ENCODE peak calls at places on chromosome 19, in seven cellular contexts. X, B, W, Z, A, E and F are unnamed samples. For H3K9me3, the result is how much of the 10 kb centered on the place peaks cover.

GRCh38 chr19:46919324-46919723 is 58.5 kb downstream of the ARHGAP35 start:
- DNase-seq in X (no peak), B (no peak), W (no peak), Z (no peak), A (no peak), E (no peak), F (no peak)

GRCh38 chr19:31351212-31352193 is 2.3 kb upstream of the TSHZ3 start:
- DNase-seq in X (no peak), B (no peak), W (no peak), Z (no peak), A (peak), E (peak), F (peak)

GRCh38 chr19:32337176-32337808 is 8.1 kb upstream of the ZNF507 start:
- DNase-seq in X (no peak), B (no peak), W (no peak), Z (no peak), A (no peak), E (no peak), F (no peak)

GRCh38 chr19:42030605-42031004 is 36.6 kb upstream of the ATP1A3 start:
- DNase-seq in X (no peak), B (no peak), W (no peak), Z (no peak), A (no peak), E (no peak), F (no peak)

GRCh38 chr19:1082165-1082927 is 12.8 kb downstream of the POLR2E start:
- DNase-seq in X (peak), B (no peak), W (no peak), Z (peak), A (peak), E (peak), F (peak)

GRCh38 chr19:4913996-4914735 is 4.9 kb downstream of the UHRF1 start:
- DNase-seq in X (no peak), B (no peak), W (no peak), Z (no peak), A (no peak), E (no peak), F (peak)

GRCh38 chr19:11797491-11797890 is 832 bp upstream of the ZNF491 start:
- DNase-seq in X (peak), B (peak), W (peak), Z (peak), A (peak), E (peak), F (peak)

GRCh38 chr19:1102407-1103106 is 1.2 kb upstream of the GPX4 start:
- DNase-seq in X (peak), B (no peak), W (peak), Z (peak), A (no peak), E (peak), F (peak)

GRCh38 chr19:19171821-19172532 is 1.9 kb upstream of the MEF2B start:
- DNase-seq in X (no peak), B (no peak), W (no peak), Z (no peak), A (no peak), E (no peak), F (no peak)

GRCh38 chr19:18504886-18505610 is 16.8 kb downstream of the ELL start:
- DNase-seq in X (no peak), B (no peak), W (no peak), Z (no peak), A (no peak), E (no peak), F (peak)

GRCh38 chr19:46728693-46729339 is 11.9 kb upstream of the PRKD2 start:
- DNase-seq in X (no peak), B (no peak), W (no peak), Z (peak), A (peak), E (peak), F (peak)

GRCh38 chr19:17860993-17861360 is 1.3 kb downstream of the RPL18A start:
- DNase-seq in X (no peak), B (no peak), W (no peak), Z (no peak), A (no peak), E (no peak), F (no peak)

GRCh38 chr19:6209680-6210079 is 70.1 kb downstream of the MLLT1 start:
- DNase-seq in X (no peak), B (no peak), W (no peak), Z (no peak), A (no peak), E (no peak), F (no peak)
- TF ChIP-seq POLR2AphosphoS5 in X (no peak), B (no peak), W (no peak), Z (no peak), A (no peak), E (no peak), F (no peak)

DNA sequence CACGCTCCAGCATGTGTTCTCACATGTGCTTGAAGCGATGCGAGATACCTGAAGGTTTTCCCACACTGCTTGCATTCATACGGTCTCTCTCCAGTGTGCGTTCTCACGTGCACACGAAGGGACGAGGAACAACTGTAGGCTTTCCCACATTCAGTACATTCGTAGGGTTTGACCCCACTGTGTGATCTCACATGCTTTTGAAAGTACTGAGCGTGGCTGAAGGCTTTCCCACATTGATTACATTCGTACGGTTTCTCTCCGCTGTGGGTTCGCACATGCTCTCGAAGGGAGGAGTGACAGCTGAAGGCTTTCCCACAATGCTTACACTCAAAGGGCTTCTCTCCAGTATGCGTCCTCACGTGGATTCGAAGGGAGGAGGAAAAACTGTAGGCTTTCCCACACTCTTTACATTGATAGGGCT is 11.3 kb downstream of the ZNF77 start:
- DNase-seq in X (no peak), B (no peak), W (no peak), Z (no peak), A (no peak), E (no peak), F (no peak)
- H3K9me3 ChIP-seq in X (under half), B (under half), W (under half), Z (under half), A (under half), E (under half), F (under half)

GRCh38 chr19:16330368-16330801 is 5.8 kb downstream of the KLF2 start:
- DNase-seq in X (peak), B (peak), W (peak), Z (peak), A (peak), E (peak), F (peak)
- TF ChIP-seq POLR2AphosphoS5 in X (peak), B (no peak), W (no peak), Z (peak), A (peak), E (peak), F (peak)

GRCh38 chr19:14164724-14165493 is 28.5 kb upstream of the ASF1B start:
- DNase-seq in X (no peak), B (no peak), W (no peak), Z (no peak), A (no peak), E (no peak), F (no peak)

GRCh38 chr19:14165986-14166385 is 29.6 kb upstream of the ASF1B start:
- DNase-seq in X (no peak), B (no peak), W (no peak), Z (no peak), A (no peak), E (no peak), F (no peak)

GRCh38 chr19:14166448-14166847 is 30.1 kb upstream of the ASF1B start:
- DNase-seq in X (no peak), B (no peak), W (no peak), Z (no peak), A (no peak), E (no peak), F (no peak)

GRCh38 chr19:14162871-14163297 is 26.5 kb upstream of the ASF1B start:
- DNase-seq in X (no peak), B (no peak), W (no peak), Z (no peak), A (no peak), E (no peak), F (no peak)

DNA sequence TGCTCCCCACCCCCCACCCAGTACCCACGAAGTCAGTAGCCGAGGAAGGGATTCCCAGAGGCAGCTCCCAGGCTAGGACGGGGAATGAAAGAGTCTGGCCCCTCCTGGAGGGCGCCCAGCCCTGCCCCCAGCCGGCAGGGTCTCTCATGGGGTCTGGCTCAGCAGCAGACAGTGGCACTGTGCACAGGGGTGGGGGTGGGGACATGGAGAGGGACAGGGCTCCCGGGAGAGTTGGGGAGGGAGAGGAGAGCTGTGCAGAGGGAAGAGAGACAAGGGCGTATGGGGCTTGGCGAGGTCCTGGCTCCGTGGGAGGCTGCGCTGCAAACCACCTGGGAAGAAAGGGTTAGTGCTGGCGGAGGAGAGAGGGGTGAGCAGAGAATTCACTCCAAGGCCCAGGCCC is 27.7 kb upstream of the ASF1B start:
- DNase-seq in X (no peak), B (no peak), W (no peak), Z (no peak), A (no peak), E (no peak), F (no peak)
- H3K9me3 ChIP-seq in X (under half), B (under half), W (under half), Z (under half), A (under half), E (under half), F (under half)

GRCh38 chr19:55080915-55081772 is 5.5 kb downstream of the EPS8L1 start:
- DNase-seq in X (peak), B (no peak), W (no peak), Z (peak), A (peak), E (peak), F (peak)
- TF ChIP-seq POLR2AphosphoS5 in X (peak), B (no peak), W (no peak), Z (peak), A (peak), E (no peak), F (peak)

DNA sequence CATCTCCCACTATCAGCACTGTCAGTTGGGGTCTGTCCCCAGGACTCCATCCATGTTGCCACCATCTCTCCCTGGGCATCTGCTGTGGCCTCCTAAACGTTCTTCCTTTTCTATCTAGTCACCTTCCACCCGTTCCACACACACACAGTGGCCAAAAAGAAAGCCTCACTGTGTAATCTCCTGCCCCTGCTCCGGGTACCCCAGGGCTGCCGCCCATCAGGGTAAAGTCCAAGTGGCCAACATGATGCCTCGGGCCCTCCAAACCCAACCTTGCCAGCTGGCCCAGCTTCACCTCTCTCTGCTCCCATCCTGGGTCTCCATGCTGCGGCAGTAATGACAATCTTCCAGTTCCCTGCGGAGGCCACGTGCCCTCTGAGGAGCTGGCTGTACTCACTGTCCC is 29.4 kb upstream of the PEG3 start:
- DNase-seq in X (no peak), B (no peak), W (no peak), Z (no peak), A (no peak), E (no peak), F (no peak)
- H3K9me3 ChIP-seq in X (under half), B (under half), W (under half), Z (under half), A (under half), E (under half), F (under half)

GRCh38 chr19:13151605-13152355 is 1.6 kb downstream of the IER2 start:
- DNase-seq in X (peak), B (peak), W (no peak), Z (peak), A (peak), E (peak), F (peak)

GRCh38 chr19:13150187-13150918 is at the start of the genes IER2 and STX10:
- DNase-seq in X (no peak), B (peak), W (no peak), Z (peak), A (peak), E (peak), F (peak)

GRCh38 chr19:13150919-13151604 is 851 bp downstream of the IER2 start:
- DNase-seq in X (no peak), B (no peak), W (no peak), Z (no peak), A (peak), E (peak), F (no peak)

GRCh38 chr19:13152356-13152853 is 2.2 kb downstream of the IER2 start:
- DNase-seq in X (no peak), B (no peak), W (no peak), Z (no peak), A (no peak), E (no peak), F (no peak)

DNA sequence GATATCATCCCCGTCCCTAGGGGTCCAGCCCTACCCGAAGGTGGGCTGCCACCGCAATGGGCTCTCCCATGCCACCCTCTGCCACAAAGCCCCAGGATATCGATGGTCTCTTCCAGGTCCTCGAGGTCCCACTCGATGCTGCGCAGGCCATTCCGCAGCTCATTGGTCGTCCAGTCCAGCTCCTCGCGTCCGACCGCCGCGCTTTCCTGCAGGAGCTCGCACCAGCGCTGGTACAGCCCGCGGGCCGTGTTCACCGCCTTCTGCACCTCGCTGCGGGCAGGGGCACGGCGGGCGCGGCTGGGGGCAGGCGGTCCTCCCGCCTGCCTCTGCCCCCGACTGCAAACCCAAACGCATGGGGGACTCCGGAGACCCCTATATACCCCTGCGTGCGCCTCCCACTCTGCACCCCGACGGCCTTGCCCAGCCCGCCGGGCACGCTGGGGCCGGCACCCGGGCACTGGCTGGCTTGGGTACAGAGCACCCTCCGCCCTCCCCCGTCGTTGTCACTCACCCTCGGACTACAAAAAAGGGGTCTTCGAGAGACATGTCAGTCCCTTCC is 468 bp downstream of the STX10 start:
- DNase-seq in X (no peak), B (no peak), W (no peak), Z (peak), A (peak), E (peak), F (peak)
- TF ChIP-seq POLR2AphosphoS5 in X (no peak), B (peak), W (no peak), Z (no peak), A (no peak), E (no peak), F (no peak)

DNA sequence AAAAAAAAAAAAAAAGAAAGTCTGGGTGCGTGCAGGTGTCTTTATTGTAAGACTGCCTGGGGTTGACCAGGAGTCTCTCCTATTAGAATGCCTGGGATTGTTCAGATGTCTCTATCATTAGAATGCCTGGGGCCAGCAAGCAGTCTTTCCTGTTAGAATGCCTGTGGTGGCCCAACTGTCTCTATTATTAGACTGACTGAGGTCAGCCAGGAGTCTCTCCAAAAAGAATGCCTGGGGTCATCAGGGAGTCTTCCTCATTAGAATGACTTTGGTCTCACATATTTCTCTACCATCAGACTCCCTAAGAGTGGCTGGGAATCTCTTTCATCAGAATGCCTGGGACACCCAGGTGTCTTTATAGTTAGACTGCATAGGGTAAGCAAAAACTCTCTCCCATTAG is 1577.5 kb downstream of the UQCRFS1 start:
- DNase-seq in X (no peak), B (no peak), W (no peak), Z (no peak), A (no peak), E (no peak), F (no peak)
- H3K9me3 ChIP-seq in X (under half), B (under half), W (under half), Z (under half), A (under half), E (under half), F (under half)

GRCh38 chr19:45150180-45150579 is 10.6 kb downstream of the NKPD1 start:
- DNase-seq in X (no peak), B (no peak), W (no peak), Z (no peak), A (no peak), E (no peak), F (no peak)

GRCh38 chr19:45151821-45152503 is 8.8 kb downstream of the NKPD1 start:
- DNase-seq in X (no peak), B (no peak), W (no peak), Z (no peak), A (no peak), E (no peak), F (no peak)

GRCh38 chr19:45152504-45153338 is 8.1 kb downstream of the NKPD1 start:
- DNase-seq in X (no peak), B (no peak), W (no peak), Z (peak), A (peak), E (peak), F (peak)

GRCh38 chr19:45149129-45149528 is 11.7 kb downstream of the NKPD1 start:
- DNase-seq in X (no peak), B (no peak), W (no peak), Z (no peak), A (no peak), E (no peak), F (no peak)

DNA sequence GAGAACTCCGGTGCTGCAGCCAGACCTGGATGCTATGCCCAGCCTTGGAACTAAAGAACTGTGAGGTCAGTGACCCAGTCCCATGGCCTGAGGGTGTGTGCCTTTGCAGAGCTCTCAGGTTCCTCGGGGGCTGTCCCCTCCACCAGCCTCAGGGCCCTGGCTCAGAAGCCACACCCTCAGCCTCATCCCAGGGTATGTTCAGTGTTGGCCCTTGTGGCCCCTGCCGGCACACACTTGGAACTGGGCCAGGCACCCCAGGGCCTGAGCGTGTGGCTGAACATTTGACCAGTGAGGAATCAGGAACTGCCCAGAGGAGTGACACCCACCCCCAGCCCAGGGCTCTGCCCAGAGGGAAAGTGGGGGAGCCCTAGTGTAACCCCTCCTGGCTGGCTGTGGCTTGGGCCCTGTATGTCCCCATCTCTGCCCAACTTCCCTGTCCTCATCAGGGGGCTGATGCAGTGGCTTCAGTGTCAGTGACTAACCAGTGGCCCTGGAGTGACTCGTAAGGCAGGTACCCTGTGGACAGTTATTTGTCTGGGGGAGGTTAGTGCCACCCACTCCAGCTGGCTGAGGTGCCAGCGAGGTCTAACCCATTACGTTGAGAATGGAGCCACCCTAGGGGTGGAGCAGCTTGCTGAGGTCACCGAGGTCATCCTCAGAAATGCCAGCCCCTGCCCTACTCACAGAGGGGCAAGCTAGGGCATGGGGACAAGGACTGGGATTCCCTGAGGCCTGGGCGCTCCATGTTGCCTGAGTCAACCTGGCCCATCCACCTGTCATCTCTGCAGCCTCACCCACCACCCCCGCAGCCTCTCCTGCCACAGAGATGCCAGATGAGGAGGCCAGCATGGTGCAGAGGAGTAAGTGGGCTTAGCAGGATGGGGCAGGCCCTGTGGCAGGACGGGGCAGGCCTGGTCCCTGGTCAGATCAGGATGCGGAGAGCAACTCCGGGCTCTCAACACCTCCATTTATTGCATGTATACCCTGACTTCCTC is 9.8 kb downstream of the NKPD1 start:
- DNase-seq in X (no peak), B (no peak), W (no peak), Z (no peak), A (peak), E (no peak), F (no peak)
- TF ChIP-seq POLR2AphosphoS5 in X (peak), B (no peak), W (no peak), Z (no peak), A (no peak), E (peak), F (no peak)